ENCODE peak calls at places on chromosomes 12 and 14, in nine cellular contexts. E is CD4-positive, CD25-positive, alpha-beta regulatory T cell; J is body of pancreas; M is HCT116; X is naive thymus-derived CD4-positive, alpha-beta T cell; Y is right cardiac atrium; H is cardiac muscle cell; K is A549; B is HepG2. R is an unnamed sample.

GRCh38 chr14:33564774-33565630 is 385.9 kb downstream of the EGLN3 start:
- DNase-seq in H (no peak), X (no peak), J (peak; percentile 11), E (no peak), K (no peak), Y (no peak), B (peak; percentile 29), M (no peak), R (no peak)

GRCh38 chr14:64053694-64054669 is 201.2 kb downstream of the SYNE2 start:
- DNase-seq in M (no peak), B (no peak), E (no peak), Y (no peak), J (no peak), X (no peak), K (no peak), H (no peak), R (no peak)

GRCh38 chr12:85016423-85016822 is 19.7 kb downstream of the TSPAN19 start:
- DNase-seq in E (no peak), B (peak; percentile 23), Y (no peak), M (peak; percentile 91), J (no peak), H (no peak), X (no peak), K (peak; percentile 78), R (no peak)

GRCh38 chr12:5560242-5560641 is 128.3 kb downstream of the NTF3 start:
- DNase-seq in Y (no peak), X (no peak), H (no peak), B (no peak), K (no peak), J (no peak), E (no peak), M (no peak), R (no peak)

GRCh38 chr14:80926706-80927384 is 14.7 kb downstream of the CEP128 start:
- DNase-seq in J (no peak), K (no peak), B (no peak), M (no peak), H (peak; percentile 69), X (no peak), Y (no peak), E (no peak), R (no peak)

GRCh38 chr14:72736348-72736747 is 157.6 kb downstream of the DPF3 start:
- DNase-seq in J (no peak), B (peak; percentile 46), H (no peak), Y (no peak), E (no peak), K (peak; percentile 31), X (no peak), M (no peak), R (no peak)

GRCh38 chr14:63045234-63045611 is at the start of gene KCNH5:
- DNase-seq in Y (peak; percentile 60), M (no peak), K (peak; percentile 14), E (no peak), H (peak; percentile 90), X (peak; percentile 25), B (no peak), J (peak; percentile 22), R (peak; percentile 91)

GRCh38 chr14:23951590-23952143 is 1.9 kb upstream of the DHRS4 start:
- DNase-seq in B (peak; percentile 89), E (no peak), M (no peak), Y (no peak), H (no peak), J (peak; percentile 71), X (no peak), K (no peak), R (no peak)

GRCh38 chr12:124359671-124360581 is 65.0 kb downstream of the RFLNA start:
- DNase-seq in J (peak; percentile 98), M (no peak), E (no peak), Y (peak; percentile 98), H (no peak), K (no peak), X (no peak), B (no peak), R (no peak)

GRCh38 chr14:92922883-92923743 is at the start of gene CHGA:
- DNase-seq in H (peak; percentile 91), J (peak; percentile 60), K (peak; percentile 38), B (peak; percentile 36), X (peak; percentile 71), E (peak; percentile 26), M (no peak), Y (peak; percentile 85), R (peak; percentile 86)

GRCh38 chr14:65348137-65348536 is 64.4 kb upstream of the FUT8 start:
- DNase-seq in J (no peak), B (no peak), X (no peak), H (no peak), M (no peak), E (no peak), Y (no peak), K (no peak), R (no peak)

GRCh38 chr12:7832059-7832696 is 40.5 kb downstream of the SLC2A14 start:
- DNase-seq in K (peak; percentile 69), X (no peak), J (peak; percentile 15), E (peak; percentile 13), B (peak; percentile 62), M (peak; percentile 32), Y (no peak), H (peak; percentile 68), R (peak; percentile 54)

GRCh38 chr14:65230287-65230728 is 128.0 kb upstream of the MAX start:
- DNase-seq in B (peak; percentile 96), Y (peak; percentile 75), M (no peak), K (peak; percentile 37), H (peak; percentile 37), J (peak; percentile 66), E (no peak), X (no peak), R (peak; percentile 33)

GRCh38 chr12:93803408-93803807 is 126.2 kb downstream of the CRADD start:
- DNase-seq in K (no peak), H (no peak), B (no peak), E (no peak), J (no peak), X (no peak), M (no peak), Y (no peak), R (peak; percentile 60)

GRCh38 chr12:93804392-93805179 is 127.4 kb downstream of the CRADD start:
- DNase-seq in H (no peak), J (no peak), B (no peak), M (no peak), K (no peak), X (no peak), E (no peak), Y (no peak), R (no peak)

GRCh38 chr12:93805736-93806141 is 128.6 kb downstream of the CRADD start:
- DNase-seq in J (no peak), B (no peak), Y (no peak), X (no peak), M (no peak), K (no peak), H (no peak), E (no peak), R (no peak)

GRCh38 chr12:93802698-93803097 is 125.5 kb downstream of the CRADD start:
- DNase-seq in B (no peak), X (no peak), K (no peak), E (no peak), Y (no peak), J (no peak), H (peak; percentile 31), M (no peak), R (no peak)

GRCh38 chr12:93802293-93802692 is 125.1 kb downstream of the CRADD start:
- DNase-seq in J (no peak), K (no peak), B (no peak), Y (no peak), H (no peak), M (no peak), X (no peak), E (no peak), R (no peak)
- H3K27ac ChIP-seq in J (no peak overlapping the region), K (peak overlapping the region; percentile 4), B (no peak overlapping the region), Y (peak overlapping the region; percentile 48), H (no peak overlapping the region), M (no peak overlapping the region), X (no peak overlapping the region), E (no peak overlapping the region), R (peak overlapping the region; percentile 77)

GRCh38 chr14:100558226-100558625 is 29.0 kb downstream of the BEGAIN start:
- DNase-seq in X (no peak), B (no peak), M (no peak), J (no peak), Y (no peak), H (no peak), K (no peak), E (no peak), R (no peak)

GRCh38 chr14:100558966-100559365 is 28.3 kb downstream of the BEGAIN start:
- DNase-seq in E (no peak), H (no peak), J (no peak), K (no peak), X (no peak), B (no peak), Y (no peak), M (no peak), R (no peak)

GRCh38 chr14:100556076-100556475 is 31.1 kb downstream of the BEGAIN start:
- DNase-seq in J (no peak), K (no peak), E (no peak), X (no peak), B (no peak), M (no peak), H (no peak), Y (no peak), R (no peak)

GRCh38 chr14:100556936-100557505 is 30.2 kb downstream of the BEGAIN start:
- DNase-seq in Y (no peak), H (no peak), M (no peak), X (no peak), E (no peak), J (no peak), B (no peak), K (no peak), R (no peak)

GRCh38 chr14:100557658-100558057 is 29.6 kb downstream of the BEGAIN start:
- DNase-seq in X (no peak), E (no peak), M (no peak), J (no peak), H (no peak), Y (no peak), K (no peak), B (no peak), R (no peak)
- H3K27ac ChIP-seq in X (no peak overlapping the region), E (no peak overlapping the region), M (no peak overlapping the region), J (no peak overlapping the region), H (no peak overlapping the region), Y (no peak overlapping the region), K (no peak overlapping the region), B (no peak overlapping the region), R (no peak overlapping the region)

GRCh38 chr14:94571395-94571794 is 9.8 kb upstream of the SERPINA5 start:
- DNase-seq in K (no peak), H (no peak), B (no peak), X (no peak), E (no peak), J (no peak), M (no peak), Y (peak; percentile 65), R (no peak)
- H3K27ac ChIP-seq in K (no peak overlapping the region), H (no peak overlapping the region), B (peak overlapping the region; percentile 94), X (no peak overlapping the region), E (no peak overlapping the region), J (peak overlapping the region; percentile 64), M (no peak overlapping the region), Y (peak overlapping the region; percentile 54), R (no peak overlapping the region)

DNA sequence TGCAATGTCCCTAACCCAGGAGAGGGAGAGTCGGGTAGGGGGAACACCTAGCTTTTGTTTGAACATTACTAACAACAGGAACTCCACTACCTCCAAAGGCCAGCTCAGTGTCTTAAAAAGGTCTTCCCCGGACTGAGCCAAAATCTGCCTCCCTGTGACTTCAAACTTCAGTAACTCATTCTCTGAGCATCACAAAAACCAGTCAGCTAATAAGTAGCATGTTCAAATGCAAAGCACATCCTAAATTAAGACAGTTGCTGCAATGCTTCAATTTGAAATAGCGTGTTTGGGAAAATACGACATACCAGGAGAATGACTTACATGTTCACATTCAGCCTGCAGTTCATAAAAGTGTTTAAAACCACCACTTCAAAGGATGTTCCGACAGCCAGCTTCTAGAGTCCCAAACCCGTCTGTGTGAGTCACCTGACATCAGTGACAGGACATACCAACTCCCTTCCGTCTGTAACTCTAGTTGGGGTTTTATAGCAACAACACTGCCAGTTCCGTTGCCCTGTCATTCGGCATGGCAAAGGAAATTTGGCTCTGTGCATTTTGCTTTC is 13.0 kb downstream of the ZFP36L1 start:
- DNase-seq in X (peak; percentile 43), K (peak; percentile 76), Y (no peak), B (peak; percentile 96), M (peak; percentile 94), J (no peak), E (peak; percentile 77), H (no peak), R (peak; percentile 87)
- H3K27ac ChIP-seq in X (peak overlapping the region; percentile 65), K (peak overlapping the region; percentile 94), Y (peak overlapping the region; percentile 83), B (peak overlapping the region; percentile 69), M (peak overlapping the region; percentile 88), J (peak overlapping the region; percentile 100), E (peak overlapping the region; percentile 99), H (no peak overlapping the region), R (peak overlapping the region; percentile 99)

R was measured in hepatocyte.